ENCODE peak calls at places on chromosome 1, in six cellular contexts. J is kidney epithelial cell; L is cardiac fibroblast; K is heart right ventricle; A is CD8-positive, alpha-beta memory T cell; S is BE2C. O is an unnamed sample.

GRCh38 chr1:60863131-60863530 is 219.2 kb upstream of the NFIA start:
- DNase-seq in S (no peak), A (no peak), K (no peak), J (no peak), L (no peak), O (no peak)

GRCh38 chr1:85656256-85656655 is 52.0 kb downstream of the ZNHIT6 start:
- DNase-seq in J (no peak), A (no peak), L (peak; percentile 37), S (no peak), K (no peak), O (no peak)

GRCh38 chr1:42380617-42381423 is at the start of gene RIMKLA:
- DNase-seq in J (no peak), A (peak; percentile 13), S (peak; percentile 77), L (no peak), K (peak; percentile 41), O (peak; percentile 35)

GRCh38 chr1:226661965-226662364 is 77.1 kb downstream of the ITPKB start:
- DNase-seq in L (no peak), J (no peak), K (no peak), A (no peak), S (peak; percentile 74), O (no peak)

GRCh38 chr1:19398309-19398760 is 86.2 kb downstream of the SLC66A1 start:
- DNase-seq in A (no peak), K (no peak), J (peak; percentile 79), S (no peak), L (peak; percentile 96), O (no peak)

GRCh38 chr1:229230893-229231753 is 39.8 kb upstream of the RAB4A start:
- DNase-seq in J (no peak), L (peak; percentile 23), K (no peak), A (no peak), S (no peak), O (no peak)

GRCh38 chr1:171985639-171986038 is 144.3 kb downstream of the DNM3 start:
- DNase-seq in S (peak; percentile 18), K (no peak), A (no peak), J (no peak), L (no peak), O (no peak)

GRCh38 chr1:209368864-209369598 is 214.5 kb upstream of the CAMK1G start:
- DNase-seq in A (no peak), J (peak; percentile 45), L (peak; percentile 96), S (no peak), K (peak; percentile 62), O (no peak)

GRCh38 chr1:27787895-27788294 is 14.9 kb downstream of the STX12 start:
- DNase-seq in A (no peak), L (peak; percentile 84), S (no peak), K (no peak), J (no peak), O (no peak)

GRCh38 chr1:101242331-101243050 is 5.7 kb downstream of the S1PR1 start:
- DNase-seq in A (no peak), S (no peak), J (no peak), K (peak; percentile 51), L (peak; percentile 71), O (no peak)

GRCh38 chr1:41366428-41367101 is 5.3 kb downstream of the FOXO6 start:
- DNase-seq in K (no peak), L (no peak), J (no peak), S (peak; percentile 40), A (peak; percentile 37), O (peak; percentile 37)

GRCh38 chr1:32701951-32702598 is 495 bp downstream of the SYNC start:
- DNase-seq in S (no peak), L (no peak), J (no peak), A (no peak), K (peak; percentile 50), O (no peak)

GRCh38 chr1:43973981-43974442 is 748 bp upstream of the ATP6V0B start:
- DNase-seq in J (no peak), S (no peak), K (no peak), A (no peak), L (no peak), O (no peak)

GRCh38 chr1:164755674-164756073 is 196.7 kb downstream of the PBX1 start:
- DNase-seq in K (no peak), J (no peak), L (no peak), A (no peak), S (peak; percentile 53), O (no peak)

GRCh38 chr1:164753521-164754077 is 194.6 kb downstream of the PBX1 start:
- DNase-seq in S (no peak), A (no peak), L (peak; percentile 18), K (no peak), J (no peak), O (no peak)

GRCh38 chr1:164756741-164757140 is 197.8 kb downstream of the PBX1 start:
- DNase-seq in L (no peak), A (no peak), S (no peak), K (no peak), J (no peak), O (no peak)

GRCh38 chr1:164757627-164758026 is 198.6 kb downstream of the PBX1 start:
- DNase-seq in L (no peak), A (no peak), K (no peak), S (no peak), J (no peak), O (no peak)

GRCh38 chr1:164754088-164754600 is 195.2 kb downstream of the PBX1 start:
- DNase-seq in K (peak; percentile 54), S (no peak), L (peak; percentile 41), A (no peak), J (no peak), O (no peak)
- H3K4me3 ChIP-seq in K (peak overlapping the region; percentile 32), S (no peak overlapping the region), L (no peak overlapping the region), A (no peak overlapping the region), J (no peak overlapping the region), O (no peak overlapping the region)

GRCh38 chr1:76279387-76279748 is 204.8 kb downstream of the ST6GALNAC3 start:
- DNase-seq in S (peak; percentile 33), K (no peak), J (no peak), L (no peak), A (no peak), O (no peak)
- H3K4me3 ChIP-seq in S (peak overlapping the region; percentile 5), K (no peak overlapping the region), J (no peak overlapping the region), L (no peak overlapping the region), A (no peak overlapping the region), O (no peak overlapping the region)

GRCh38 chr1:55437692-55438091 is 222.5 kb upstream of the USP24 start:
- DNase-seq in K (no peak), L (no peak), S (no peak), J (no peak), A (no peak), O (no peak)
- H3K4me3 ChIP-seq in K (no peak overlapping the region), L (no peak overlapping the region), S (no peak overlapping the region), J (no peak overlapping the region), A (no peak overlapping the region), O (no peak overlapping the region)

DNA sequence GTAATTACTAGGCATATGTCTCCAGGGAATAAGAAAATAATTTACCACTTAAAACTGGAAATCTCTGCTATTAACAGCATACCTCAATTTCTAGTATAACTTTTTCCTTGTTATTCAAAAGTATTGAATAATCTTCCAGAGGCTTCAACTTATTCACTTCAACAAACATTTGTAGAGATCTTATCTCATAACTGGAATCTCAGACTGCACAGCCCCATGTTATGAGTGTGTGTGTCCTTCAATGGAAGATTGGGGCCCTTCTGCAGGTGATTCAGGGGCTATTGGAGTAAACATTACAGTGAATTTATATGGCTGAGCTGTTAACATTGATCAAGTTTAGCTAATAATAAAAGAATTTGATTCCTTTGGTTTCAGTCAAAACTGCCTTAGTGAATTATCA is 946.1 kb downstream of the TTLL7 start:
- DNase-seq in J (no peak), K (no peak), A (no peak), L (no peak), S (no peak), O (no peak)
- H3K4me3 ChIP-seq in J (no peak overlapping the region), K (no peak overlapping the region), A (no peak overlapping the region), L (no peak overlapping the region), S (no peak overlapping the region), O (no peak overlapping the region)

DNA sequence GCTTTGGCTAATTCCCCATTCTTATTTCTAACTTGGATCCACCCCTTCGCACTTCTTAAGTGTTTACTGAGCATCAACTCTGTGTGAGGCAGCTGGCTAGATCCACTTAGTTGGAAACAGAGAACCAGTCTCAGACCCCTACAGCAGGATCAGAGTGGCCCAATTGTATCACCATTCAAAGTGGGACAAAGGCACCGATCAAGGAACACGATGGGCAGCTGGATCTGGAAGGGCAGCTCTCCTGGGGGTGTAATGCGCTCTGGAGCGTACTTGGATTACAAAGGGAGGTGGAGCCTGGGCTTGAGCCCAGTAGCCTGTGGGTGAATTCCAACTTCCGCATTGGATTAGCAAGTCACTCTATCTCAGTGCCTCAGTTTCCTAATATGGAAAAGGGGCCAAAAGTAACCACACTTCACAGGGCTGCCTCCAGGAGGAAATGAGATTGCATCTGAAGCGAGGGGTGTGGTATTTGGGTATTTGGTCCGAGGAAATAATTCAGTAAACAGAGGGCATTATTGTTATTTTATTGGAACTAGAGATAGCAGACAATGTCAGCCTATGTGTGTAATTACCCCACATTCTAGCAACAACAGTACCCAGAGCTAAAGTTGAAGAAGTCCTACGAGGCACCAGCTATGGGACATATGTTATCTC is 11.9 kb downstream of the ECE1 start:
- DNase-seq in K (peak; percentile 71), L (peak; percentile 68), A (no peak), S (no peak), J (no peak), O (no peak)
- H3K4me3 ChIP-seq in K (peak overlapping the region; percentile 39), L (no peak overlapping the region), A (no peak overlapping the region), S (no peak overlapping the region), J (no peak overlapping the region), O (no peak overlapping the region)